ENCODE peak calls at places on chromosomes 12 and 14, in four cellular contexts. G, J, B and E are unnamed samples.
A peak's percentile ranks its signal among the peaks of the same experiment; 100 is the strongest.

GRCh38 chr14:90700928-90701776 is 115.1 kb downstream of the TTC7B start:
- DNase-seq in J (no peak), B (no peak), G (no peak), E (no peak)

GRCh38 chr14:76770521-76771431 is 9.5 kb downstream of the VASH1 start:
- DNase-seq in J (no peak), G (no peak), B (no peak), E (no peak)

GRCh38 chr12:563250-563781 is 99.9 kb downstream of the NINJ2 start:
- DNase-seq in B (no peak), G (no peak), J (no peak), E (no peak)

GRCh38 chr12:63889236-63889635 is 44.7 kb downstream of the SRGAP1 start:
- DNase-seq in B (no peak), J (no peak), G (no peak), E (no peak)

GRCh38 chr12:92073123-92073522 is 72.5 kb downstream of the BTG1 start:
- DNase-seq in B (no peak), J (no peak), G (no peak), E (no peak)

GRCh38 chr12:51907864-51908425 is 641 bp downstream of the ACVRL1 start:
- DNase-seq in G (no peak), J (no peak), B (no peak), E (no peak)

GRCh38 chr12:57836442-57837375 is 9.8 kb downstream of the CTDSP2 start:
- DNase-seq in J (no peak), B (no peak), G (no peak), E (no peak)

GRCh38 chr12:116614194-116614885 is 55.2 kb downstream of the MAP1LC3B2 start:
- DNase-seq in G (no peak), J (no peak), B (no peak), E (no peak)

GRCh38 chr12:46264057-46264456 is 4.8 kb downstream of the SLC38A1 start:
- DNase-seq in G (no peak), B (no peak), J (no peak), E (no peak)

DNA sequence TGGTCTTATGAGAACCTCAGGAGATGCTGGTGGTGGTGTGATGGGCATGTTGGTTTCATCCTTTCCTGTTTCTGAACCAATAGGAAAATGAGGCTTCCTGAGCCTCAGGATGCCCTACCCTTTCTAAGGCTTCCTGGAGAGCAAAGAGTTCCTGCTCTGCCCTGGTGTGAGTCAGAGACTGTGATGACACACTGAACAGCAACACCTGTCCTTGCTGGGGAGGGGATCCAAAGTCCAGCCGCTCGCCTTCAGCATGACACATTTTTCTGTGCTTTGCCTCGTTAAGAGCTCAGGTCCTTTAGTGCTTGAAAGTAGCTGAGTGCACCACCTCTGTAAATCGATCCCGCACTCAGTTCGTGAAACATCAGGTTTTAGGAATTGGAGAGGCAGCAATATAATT is 116.0 kb downstream of the CACNA1C start:
- DNase-seq in B (no peak), G (no peak), J (no peak), E (peak; percentile 81)
- TF ChIP-seq ZNF274 in B (no peak), G (no peak), J (no peak), E (no peak)

GRCh38 chr12:120282229-120282628 is 9.5 kb downstream of the RNU4-2 start:
- DNase-seq in B (no peak), G (no peak), J (no peak), E (no peak)

GRCh38 chr12:120287491-120287890 is 4.2 kb downstream of the RNU4-2 start:
- DNase-seq in J (no peak), G (no peak), B (no peak), E (no peak)

GRCh38 chr12:120278137-120279069 is 12.9 kb upstream of the PXN start:
- DNase-seq in B (no peak), G (no peak), J (no peak), E (no peak)

GRCh38 chr12:120286768-120287490 is 4.8 kb downstream of the RNU4-2 start:
- DNase-seq in B (no peak), G (no peak), J (no peak), E (no peak)

GRCh38 chr12:120283318-120283717 is 8.4 kb downstream of the RNU4-2 start:
- DNase-seq in B (no peak), J (no peak), G (no peak), E (no peak)
- TF ChIP-seq CHD2 in B (no peak), J (no peak), G (no peak), E (no peak)

DNA sequence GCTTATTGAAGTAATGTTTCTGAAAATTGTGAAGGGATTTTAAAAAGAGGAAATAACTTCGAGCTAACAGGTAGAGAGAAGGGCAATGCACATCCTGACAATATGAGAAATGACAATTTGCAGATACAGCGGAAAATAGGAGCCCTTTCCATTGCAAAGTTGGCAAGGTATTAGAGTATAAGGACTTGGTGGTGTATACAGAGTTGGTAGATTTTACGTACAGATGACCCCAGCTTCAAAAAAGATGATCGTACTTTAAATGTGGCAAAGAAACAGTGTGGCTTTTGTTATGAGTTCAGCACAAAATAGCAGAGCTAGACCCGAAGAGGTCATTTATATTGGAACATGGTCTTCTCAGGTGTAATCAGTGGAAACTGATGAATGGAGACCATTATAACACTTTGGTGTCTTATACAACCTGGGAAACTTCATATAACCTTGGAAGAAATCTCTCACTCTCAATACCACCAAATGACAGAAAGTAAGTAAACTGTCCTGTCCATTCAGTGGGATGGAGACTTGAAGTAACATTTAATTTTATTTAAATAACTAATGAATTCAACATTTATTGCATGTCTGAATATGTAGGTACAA is 2.3 kb downstream of the CLEC2B start:
- DNase-seq in B (no peak), G (no peak), J (no peak), E (no peak)
- TF ChIP-seq USF2 in B (no peak), G (no peak), J (no peak), E (no peak)

GRCh38 chr12:56086096-56086495 is 6.1 kb downstream of the ERBB3 start:
- DNase-seq in B (no peak), G (no peak), J (no peak), E (no peak)

GRCh38 chr12:56082967-56083366 is 3.0 kb downstream of the ERBB3 start:
- DNase-seq in B (no peak), J (peak; percentile 23), G (no peak), E (peak; percentile 48)

GRCh38 chr12:56087220-56087619 is 7.3 kb downstream of the ERBB3 start:
- DNase-seq in B (no peak), J (no peak), G (no peak), E (no peak)

GRCh38 chr12:56084958-56085543 is 5.1 kb downstream of the ERBB3 start:
- DNase-seq in B (no peak), J (peak; percentile 53), G (no peak), E (no peak)

GRCh38 chr12:56086608-56087007 is 6.6 kb downstream of the ERBB3 start:
- DNase-seq in B (no peak), J (no peak), G (no peak), E (no peak)
- TF ChIP-seq ZNF274 in B (no peak), J (no peak), G (no peak), E (no peak)

DNA sequence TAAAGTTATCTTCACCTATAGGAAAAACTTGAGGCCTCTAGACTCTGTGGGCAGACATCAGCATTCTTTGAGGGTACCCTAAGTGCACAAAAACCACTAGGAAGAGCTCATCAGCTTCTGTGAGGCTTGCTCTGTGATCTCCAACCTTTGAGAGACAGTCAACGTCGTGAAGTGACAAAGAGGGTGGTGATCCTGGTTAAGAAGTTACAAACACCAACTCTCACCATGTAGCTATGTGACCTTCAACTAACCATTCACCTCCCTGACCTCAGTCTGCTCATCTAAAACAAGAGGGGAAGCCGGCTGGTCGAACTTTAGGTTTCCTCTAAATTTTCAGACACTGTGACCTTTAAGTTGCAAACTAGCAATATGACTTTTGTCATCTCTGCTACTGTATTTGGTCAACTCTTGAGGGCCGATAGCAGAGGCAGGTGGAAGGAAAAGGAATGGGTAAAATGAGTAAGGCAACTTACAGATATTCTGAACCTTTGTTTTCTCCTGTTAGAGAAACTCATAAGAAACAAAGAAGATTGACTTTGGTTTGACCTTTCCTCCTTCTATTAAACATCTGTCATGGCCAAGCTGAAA is 103.2 kb upstream of the PARP11 start:
- DNase-seq in B (no peak), J (no peak), G (no peak), E (no peak)
- TF ChIP-seq CHD2 in B (no peak), J (no peak), G (no peak), E (no peak)

GRCh38 chr12:76013603-76014002 is 18.0 kb downstream of the PHLDA1 start:
- DNase-seq in J (no peak), G (no peak), B (no peak), E (no peak)
- TF ChIP-seq USF2 in J (no peak), G (no peak), B (no peak), E (no peak)

DNA sequence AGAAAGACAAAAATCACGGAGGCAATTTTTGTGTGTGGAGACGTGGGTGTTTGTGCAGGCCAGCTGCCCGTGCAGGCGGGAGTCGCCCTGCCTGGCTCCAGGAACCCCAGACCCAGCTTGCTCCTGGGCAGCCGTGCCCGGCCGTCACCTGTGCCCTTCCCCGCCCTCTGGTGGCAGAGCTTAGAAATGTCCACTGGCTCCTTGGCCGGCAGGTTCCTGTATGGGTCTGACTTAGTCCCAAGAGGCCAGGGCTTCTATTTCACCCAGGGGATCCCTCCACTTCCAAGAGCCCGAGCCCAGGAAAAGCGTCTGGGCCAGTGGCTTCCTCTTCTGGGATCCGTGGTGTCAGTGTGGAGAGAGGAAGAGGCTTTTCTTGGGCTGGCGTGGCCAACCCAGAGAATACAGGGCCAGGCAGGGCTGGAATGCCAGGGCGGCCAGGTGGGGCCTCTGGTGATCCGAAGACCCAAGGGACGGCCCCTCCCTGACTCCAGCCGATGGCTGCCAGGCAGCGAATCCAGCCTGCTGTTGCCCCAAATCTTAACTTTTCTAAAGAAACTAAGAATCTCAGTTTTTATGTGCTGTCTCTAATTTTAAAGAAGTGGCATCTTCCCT is 120.9 kb downstream of the TMEM132C start:
- DNase-seq in B (no peak), G (peak; percentile 60), J (peak; percentile 55), E (peak; percentile 27)
- TF ChIP-seq ZNF274 in B (no peak), G (no peak), J (no peak), E (no peak)

DNA sequence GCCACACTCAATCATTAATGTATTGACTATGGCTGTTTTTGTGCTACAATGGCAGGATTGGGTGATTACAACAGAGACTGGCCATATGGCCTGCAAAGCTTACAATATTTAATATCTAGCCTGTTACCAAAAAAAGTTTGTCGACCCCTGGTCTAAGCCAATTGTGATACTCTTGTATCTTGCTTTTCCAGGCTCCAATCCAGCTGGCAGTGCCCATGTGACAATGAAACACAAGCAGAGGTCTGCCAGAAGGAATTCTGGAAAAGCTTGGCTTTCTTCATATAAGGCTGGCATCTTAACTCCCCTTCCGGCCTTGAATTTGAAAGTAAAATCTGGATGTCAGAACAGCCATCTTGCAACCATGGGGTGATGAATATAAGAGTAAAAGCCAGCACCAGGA is 458.6 kb downstream of the TMTC2 start:
- DNase-seq in J (no peak), B (no peak), G (no peak), E (no peak)
- TF ChIP-seq CHD2 in J (no peak), B (no peak), G (no peak), E (no peak)

GRCh38 chr12:81758421-81759214 is 532 bp downstream of the PPFIA2 start:
- DNase-seq in G (no peak), B (no peak), J (no peak), E (no peak)

GRCh38 chr12:81759215-81759991 is at the start of gene PPFIA2:
- DNase-seq in J (no peak), B (no peak), G (peak; percentile 29), E (no peak)

DNA sequence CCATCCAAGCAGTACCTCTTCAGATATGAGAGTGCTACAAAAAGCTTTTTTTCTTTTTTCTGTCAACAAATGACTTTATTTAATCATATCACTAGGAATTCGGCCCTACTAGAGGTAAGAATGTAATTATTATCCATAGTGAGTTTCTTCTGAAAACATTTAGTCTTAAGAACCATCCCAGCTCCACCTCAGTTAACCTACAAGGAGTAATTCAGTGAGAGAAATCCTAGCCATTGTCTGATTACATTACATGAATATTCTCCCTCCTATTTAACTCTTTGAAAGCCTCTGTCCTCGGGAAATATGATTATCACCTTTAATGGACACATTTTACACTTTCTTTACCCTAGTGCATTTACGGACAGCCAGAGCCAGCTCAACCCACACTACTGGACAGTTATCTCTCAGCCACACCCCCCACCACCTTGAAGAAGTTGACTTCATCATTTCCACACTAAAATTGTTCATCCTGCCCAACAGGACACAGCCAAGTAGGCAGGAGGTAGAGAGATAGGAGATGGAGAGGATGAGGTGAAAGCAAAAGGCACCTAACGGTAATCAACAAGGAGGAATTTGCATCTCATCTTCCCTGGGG is 1.3 kb downstream of the PPFIA2 start:
- DNase-seq in J (no peak), B (no peak), G (no peak), E (no peak)
- TF ChIP-seq USF2 in J (no peak), B (no peak), G (no peak), E (no peak)